ENCODE peak calls at places on chromosomes 11 and 22, in seven cellular contexts. Y is neural progenitor cell, I is AG09309, F is transverse colon, C is AG10803, S is hepatocyte, U is brain microvascular endothelial cell. P is an unnamed sample.

GRCh38 chr11:75867778-75868374 is 52.9 kb downstream of the UVRAG start:
- DNase-seq in Y (peak), I (peak), F (no peak), C (peak), S (peak), U (peak), P (peak)

GRCh38 chr11:59247535-59248227 is 35.0 kb upstream of the MPEG1 start:
- DNase-seq in Y (no peak), I (peak), F (no peak), C (peak), S (no peak), U (no peak), P (peak)

GRCh38 chr11:80638296-80638695 is 1197.5 kb upstream of the TENM4 start:
- DNase-seq in Y (no peak), I (no peak), F (no peak), C (no peak), S (no peak), U (no peak), P (no peak)

GRCh38 chr11:85086511-85087284 is 540.4 kb downstream of the DLG2 start:
- DNase-seq in Y (no peak), I (no peak), F (no peak), C (peak), S (no peak), U (no peak), P (peak)

GRCh38 chr11:10497371-10498021 is 42.4 kb downstream of the AMPD3 start:
- DNase-seq in Y (no peak), I (no peak), F (no peak), C (no peak), S (no peak), U (no peak), P (no peak)

GRCh38 chr22:37428649-37429586 is 1.6 kb upstream of the ELFN2 start:
- DNase-seq in Y (peak), I (no peak), F (peak), C (peak), S (peak), U (no peak), P (peak)

GRCh38 chr11:30244255-30244654 is 13.4 kb downstream of the FSHB start:
- DNase-seq in Y (no peak), I (no peak), F (no peak), C (peak), S (peak), U (peak), P (peak)

GRCh38 chr11:102757823-102758549 is 22.4 kb downstream of the MMP10 start:
- DNase-seq in Y (no peak), I (peak), F (no peak), C (peak), S (no peak), U (peak), P (peak)

GRCh38 chr11:132126973-132127900 is 756.8 kb downstream of the NTM start:
- DNase-seq in Y (peak), I (peak), F (peak), C (peak), S (peak), U (peak), P (peak)

GRCh38 chr11:77508031-77508430 is 34.1 kb upstream of the PAK1 start:
- DNase-seq in Y (no peak), I (no peak), F (no peak), C (no peak), S (no peak), U (no peak), P (no peak)

GRCh38 chr22:17436382-17436951 is 67.2 kb downstream of the CECR2 start:
- DNase-seq in Y (peak), I (no peak), F (no peak), C (no peak), S (peak), U (no peak), P (peak)

GRCh38 chr11:123696183-123696582 is 41.8 kb upstream of the SCN3B start:
- DNase-seq in Y (no peak), I (no peak), F (no peak), C (peak), S (no peak), U (no peak), P (no peak)

GRCh38 chr11:131064373-131064991 is 148.2 kb upstream of the SNX19 start:
- DNase-seq in Y (peak), I (peak), F (peak), C (peak), S (peak), U (peak), P (peak)

GRCh38 chr11:70537576-70538571 is 139.5 kb downstream of the CTTN start:
- DNase-seq in Y (no peak), I (no peak), F (no peak), C (no peak), S (no peak), U (no peak), P (no peak)

GRCh38 chr11:74521666-74522252 is 28.2 kb upstream of the LIPT2 start:
- DNase-seq in Y (no peak), I (no peak), F (no peak), C (no peak), S (no peak), U (no peak), P (no peak)

GRCh38 chr11:119114351-119114750 is 7.0 kb upstream of the HINFP start:
- DNase-seq in Y (no peak), I (no peak), F (no peak), C (no peak), S (no peak), U (no peak), P (no peak)

GRCh38 chr11:44788536-44789227 is 61.9 kb downstream of the TSPAN18 start:
- DNase-seq in Y (no peak), I (no peak), F (no peak), C (peak), S (no peak), U (no peak), P (peak)

GRCh38 chr11:63535734-63536133 is 874 bp upstream of the PLAAT4 start:
- DNase-seq in Y (no peak), I (no peak), F (no peak), C (no peak), S (no peak), U (no peak), P (no peak)

GRCh38 chr11:124380585-124380984 is 3.7 kb downstream of the OR8B2 start:
- DNase-seq in Y (no peak), I (no peak), F (no peak), C (no peak), S (no peak), U (no peak), P (no peak)

GRCh38 chr22:38284042-38284402 is 11.2 kb upstream of the TMEM184B start:
- DNase-seq in Y (no peak), I (peak), F (no peak), C (peak), S (peak), U (peak), P (peak)

GRCh38 chr22:28442951-28443876 is 236.4 kb downstream of the TTC28 start:
- DNase-seq in Y (peak), I (no peak), F (peak), C (peak), S (peak), U (peak), P (peak)

GRCh38 chr11:911031-911889 is 650 bp upstream of the CHID1 start:
- DNase-seq in Y (peak), I (no peak), F (peak), C (peak), S (peak), U (peak), P (peak)

GRCh38 chr11:63599211-63600122 is 14.8 kb downstream of the PLAAT3 start:
- DNase-seq in Y (no peak), I (peak), F (no peak), C (peak), S (no peak), U (peak), P (peak)

GRCh38 chr22:23467721-23468294 is 112.3 kb downstream of the IGLL1 start:
- DNase-seq in Y (no peak), I (no peak), F (no peak), C (no peak), S (no peak), U (no peak), P (no peak)

GRCh38 chr22:37345863-37346514 is 63.7 kb downstream of the CYTH4 start:
- DNase-seq in Y (no peak), I (peak), F (peak), C (peak), S (peak), U (peak), P (peak)

GRCh38 chr22:46075764-46076531 is 74.4 kb upstream of the PPARA start:
- DNase-seq in Y (no peak), I (no peak), F (peak), C (no peak), S (no peak), U (no peak), P (no peak)

GRCh38 chr22:19037282-19038163 is 84.7 kb downstream of the DGCR2 start:
- DNase-seq in Y (no peak), I (no peak), F (no peak), C (no peak), S (no peak), U (no peak), P (no peak)

GRCh38 chr11:1854949-1855885 is 2.3 kb downstream of the LSP1 start:
- DNase-seq in Y (no peak), I (no peak), F (no peak), C (no peak), S (no peak), U (no peak), P (no peak)

GRCh38 chr11:13316528-13316961 is 39.0 kb downstream of the BMAL1 start:
- DNase-seq in Y (no peak), I (no peak), F (no peak), C (peak), S (no peak), U (peak), P (peak)

GRCh38 chr11:10197091-10197490 is 96.9 kb downstream of the SBF2 start:
- DNase-seq in Y (no peak), I (peak), F (no peak), C (peak), S (no peak), U (no peak), P (no peak)

GRCh38 chr22:28801845-28802594 is 1.7 kb upstream of the XBP1 start:
- DNase-seq in Y (no peak), I (no peak), F (peak), C (peak), S (no peak), U (no peak), P (no peak)

GRCh38 chr11:128896356-128896755 is 5.2 kb downstream of the KCNJ5 start:
- DNase-seq in Y (no peak), I (peak), F (no peak), C (peak), S (no peak), U (no peak), P (no peak)

GRCh38 chr11:126926376-126926791 is 74.2 kb downstream of the KIRREL3 start:
- DNase-seq in Y (no peak), I (no peak), F (no peak), C (peak), S (no peak), U (no peak), P (no peak)

GRCh38 chr11:131824766-131825165 is 454.4 kb downstream of the NTM start:
- DNase-seq in Y (no peak), I (peak), F (no peak), C (peak), S (peak), U (peak), P (peak)

GRCh38 chr11:50267851-50268250 is 235.2 kb downstream of the OR4C45 start:
- DNase-seq in Y (no peak), I (no peak), F (no peak), C (no peak), S (no peak), U (no peak), P (no peak)

GRCh38 chr22:46083383-46084350 is 66.7 kb upstream of the PPARA start:
- DNase-seq in Y (no peak), I (no peak), F (peak), C (no peak), S (no peak), U (no peak), P (no peak)

GRCh38 chr11:120024046-120024445 is 113.9 kb downstream of the TRIM29 start:
- DNase-seq in Y (peak), I (no peak), F (no peak), C (no peak), S (no peak), U (no peak), P (peak)

GRCh38 chr11:118338637-118339061 is 3.9 kb downstream of the CD3D start:
- DNase-seq in Y (no peak), I (no peak), F (peak), C (no peak), S (peak), U (no peak), P (peak)

DNA sequence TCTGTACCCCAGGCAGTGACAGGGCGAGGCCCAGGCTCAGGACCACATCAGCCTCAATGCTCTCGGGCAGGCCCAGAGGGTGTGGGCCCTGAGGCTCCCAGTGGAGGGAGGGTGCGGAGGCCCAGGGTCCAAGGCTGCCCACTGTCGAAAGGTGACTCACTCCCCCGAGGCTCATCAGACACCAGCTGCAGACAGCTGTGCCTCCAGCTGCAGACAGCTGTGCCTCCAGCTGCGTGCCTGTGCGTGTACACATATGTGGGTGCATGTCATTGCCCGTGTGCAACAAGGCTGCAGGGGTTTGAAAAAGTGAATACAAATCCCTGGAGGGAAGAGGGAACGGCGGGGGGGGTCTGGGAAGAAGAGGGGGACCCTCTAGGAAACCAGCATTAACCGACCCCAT is 134.3 kb downstream of the BRD1 start:
- DNase-seq in Y (no peak), I (no peak), F (no peak), C (no peak), S (no peak), U (no peak), P (no peak)
- TF ChIP-seq CTCF in Y (no peak), I (no peak), F (no peak), C (no peak), S (no peak), U (no peak), P (no peak)

DNA sequence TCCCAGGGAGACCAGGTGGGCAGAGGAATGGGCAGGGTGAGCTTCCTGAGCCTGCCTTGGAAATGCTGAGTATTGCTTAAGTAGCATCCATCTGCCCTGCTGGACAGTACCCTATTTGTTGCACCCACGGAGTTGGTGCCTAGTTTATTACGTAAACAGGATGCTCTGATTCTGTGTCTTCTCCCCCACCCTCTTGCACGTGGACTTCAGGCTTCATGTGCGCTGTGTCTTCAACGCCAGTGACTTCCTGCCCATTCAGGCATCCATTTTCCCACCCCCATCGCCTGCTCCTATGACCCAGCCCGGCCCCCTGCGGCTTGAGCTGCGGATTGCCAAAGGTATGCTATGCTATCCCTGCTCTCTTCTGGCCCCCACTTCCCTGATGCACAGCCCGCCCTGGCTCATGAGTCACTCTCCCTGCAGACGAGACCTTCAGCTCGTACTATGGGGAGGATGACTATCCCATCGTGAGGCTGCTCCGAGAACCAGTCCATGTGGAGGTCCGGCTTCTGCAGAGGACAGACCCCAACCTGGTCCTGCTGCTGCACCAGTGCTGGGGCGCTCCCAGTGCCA is 5.7 kb downstream of the ZP1 start:
- DNase-seq in Y (peak), I (peak), F (peak), C (peak), S (peak), U (peak), P (peak)
- H3K4me3 ChIP-seq in Y (no peak), I (no peak), F (no peak), C (no peak), S (no peak), U (no peak), P (no peak)

GRCh38 chr11:19116971-19117759 is at the start of gene ZDHHC13:
- DNase-seq in Y (peak), I (peak), F (peak), C (peak), S (peak), U (peak), P (peak)
- TF ChIP-seq CTCF in Y (peak), I (peak), F (no peak), C (peak), S (peak), U (peak), P (peak)

GRCh38 chr11:6746086-6746618 is 25.6 kb downstream of the OR2AG2 start:
- DNase-seq in Y (no peak), I (no peak), F (peak), C (no peak), S (no peak), U (no peak), P (peak)

GRCh38 chr11:6746626-6747025 is 25.1 kb downstream of the OR2AG2 start:
- DNase-seq in Y (no peak), I (no peak), F (no peak), C (no peak), S (no peak), U (no peak), P (no peak)

GRCh38 chr11:6745018-6745417 is 26.8 kb downstream of the OR2AG2 start:
- DNase-seq in Y (no peak), I (no peak), F (no peak), C (no peak), S (no peak), U (no peak), P (no peak)

GRCh38 chr11:6747097-6747662 is 24.6 kb downstream of the OR2AG2 start:
- DNase-seq in Y (no peak), I (no peak), F (no peak), C (no peak), S (no peak), U (no peak), P (no peak)

GRCh38 chr11:6745465-6746015 is 26.2 kb downstream of the OR2AG2 start:
- DNase-seq in Y (no peak), I (no peak), F (no peak), C (no peak), S (no peak), U (no peak), P (peak)
- H3K4me3 ChIP-seq in Y (no peak), I (no peak), F (peak), C (no peak), S (no peak), U (no peak), P (no peak)

DNA sequence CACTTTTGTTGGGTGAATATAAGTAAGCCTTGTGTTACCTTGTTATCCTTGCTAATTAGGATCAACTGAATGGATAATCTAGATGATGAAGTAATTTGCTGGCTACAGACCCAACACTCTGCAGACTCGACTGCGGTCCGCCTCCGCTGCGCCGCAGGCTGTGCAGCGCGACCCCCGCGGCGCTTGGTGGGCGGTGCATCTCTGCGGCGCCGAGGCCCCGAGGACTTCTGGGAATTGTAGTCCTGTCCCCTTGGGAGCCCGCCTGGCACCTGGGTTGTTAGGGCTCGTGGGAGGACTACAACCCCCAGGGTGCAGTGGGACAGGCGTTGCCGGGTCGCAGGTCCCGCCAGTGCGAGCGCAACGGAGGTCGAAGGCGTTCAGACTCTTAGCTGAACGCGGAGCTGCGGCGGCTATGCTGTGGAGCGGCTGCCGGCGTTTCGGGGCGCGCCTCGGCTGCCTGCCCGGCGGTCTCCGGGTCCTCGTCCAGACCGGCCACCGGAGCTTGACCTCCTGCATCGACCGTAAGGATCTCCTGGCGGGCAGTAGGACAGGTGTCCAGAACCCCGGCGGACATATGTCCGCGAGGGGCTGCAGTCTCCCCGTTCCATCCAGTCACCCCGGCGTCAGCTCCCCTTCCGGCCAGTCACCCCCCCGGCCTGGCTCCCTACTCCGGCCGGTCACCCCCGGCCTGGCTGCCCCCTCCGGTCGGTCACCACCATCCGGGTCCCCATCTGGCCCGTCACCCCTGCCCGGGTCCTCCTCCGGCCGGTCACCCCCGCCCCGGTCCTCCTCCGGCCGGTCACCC is at the start of the genes ACAD8 and THYN1:
- DNase-seq in Y (peak), I (peak), F (peak), C (peak), S (peak), U (peak), P (peak)
- TF ChIP-seq CTCF in Y (no peak), I (no peak), F (peak), C (peak), S (no peak), U (peak), P (no peak)

DNA sequence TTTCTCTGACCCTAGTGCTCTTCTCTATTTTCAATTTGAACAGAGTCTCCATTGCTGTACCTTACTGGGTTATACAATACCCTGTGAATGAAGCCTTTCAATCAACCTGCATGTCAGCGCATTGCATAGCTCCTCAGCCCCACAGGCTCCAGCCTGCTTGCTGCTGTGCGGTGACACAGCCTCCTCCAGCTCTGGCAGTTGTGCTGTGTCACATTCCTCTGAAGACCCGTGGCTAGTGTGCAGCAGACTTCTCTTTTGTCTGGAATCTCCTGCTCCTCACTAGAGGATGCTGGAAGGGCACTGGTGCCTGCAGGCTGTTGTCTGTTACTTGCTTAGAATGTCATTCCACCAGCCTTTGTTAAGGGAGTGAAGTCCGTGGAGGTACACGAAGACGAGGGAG is 390.1 kb upstream of the B3GAT1 start:
- DNase-seq in Y (peak), I (no peak), F (no peak), C (no peak), S (peak), U (no peak), P (no peak)
- H3K4me3 ChIP-seq in Y (no peak), I (no peak), F (no peak), C (no peak), S (no peak), U (no peak), P (no peak)

GRCh38 chr11:66867425-66868040 is 10.7 kb downstream of the LRFN4 start:
- DNase-seq in Y (no peak), I (no peak), F (no peak), C (no peak), S (no peak), U (no peak), P (no peak)
- TF ChIP-seq CTCF in Y (no peak), I (peak), F (no peak), C (no peak), S (no peak), U (no peak), P (peak)

GRCh38 chr11:115674176-115674575 is 170.0 kb upstream of the CADM1 start:
- DNase-seq in Y (peak), I (peak), F (no peak), C (peak), S (no peak), U (no peak), P (no peak)

GRCh38 chr11:115674831-115675230 is 170.6 kb upstream of the CADM1 start:
- DNase-seq in Y (no peak), I (no peak), F (no peak), C (no peak), S (no peak), U (no peak), P (no peak)

GRCh38 chr11:115672999-115673411 is 168.8 kb upstream of the CADM1 start:
- DNase-seq in Y (no peak), I (peak), F (no peak), C (peak), S (peak), U (no peak), P (peak)

GRCh38 chr11:115672412-115672811 is 168.2 kb upstream of the CADM1 start:
- DNase-seq in Y (no peak), I (no peak), F (no peak), C (no peak), S (no peak), U (no peak), P (no peak)

GRCh38 chr11:115673720-115674119 is 169.5 kb upstream of the CADM1 start:
- DNase-seq in Y (no peak), I (no peak), F (no peak), C (no peak), S (no peak), U (no peak), P (no peak)
- H3K4me3 ChIP-seq in Y (no peak), I (no peak), F (no peak), C (no peak), S (no peak), U (no peak), P (no peak)